ENCODE peak calls at places on chromosomes 5 and 9, in eight cellular contexts. B is CD8-positive, alpha-beta memory T cell; L is upper lobe of right lung; U is NCI-H1417 treated with DMSO at 0.1 percent for 48 hours; Q is Calu3; J is stimulated activated CD8-positive, alpha-beta memory T cell treated with anti-CD3 and anti-CD28 coated beads, Interleukin-4, amount 100 ng/mL, for 24 hours; Y is heart left ventricle; P is NCI-H2081. K is an unnamed sample.
A peak's percentile ranks its signal among the peaks of the same experiment; 100 is the strongest.

GRCh38 chr5:55720188-55720703 is 8.1 kb upstream of the SLC38A9 start:
- DNase-seq in B (no peak), L (no peak), U (no peak), Q (no peak), J (no peak), Y (no peak), P (no peak), K (no peak)

GRCh38 chr5:179187229-179187678 is 127.1 kb downstream of the ZNF354C start:
- DNase-seq in B (no peak), L (no peak), U (no peak), Q (no peak), J (no peak), Y (peak; percentile 11), P (no peak), K (no peak)

GRCh38 chr5:51694826-51695225 is 311.6 kb downstream of the ISL1 start:
- DNase-seq in B (no peak), L (no peak), U (no peak), Q (no peak), J (no peak), Y (no peak), P (no peak), K (no peak)

GRCh38 chr5:179137001-179137642 is 76.9 kb downstream of the ZNF354C start:
- DNase-seq in B (no peak), L (no peak), U (no peak), Q (no peak), J (no peak), Y (no peak), P (no peak), K (no peak)

GRCh38 chr5:177491429-177491945 is 5.9 kb downstream of the PDLIM7 start:
- DNase-seq in B (no peak), L (no peak), U (no peak), Q (peak; percentile 63), J (no peak), Y (no peak), P (no peak), K (no peak)

GRCh38 chr9:105432247-105432857 is 15.5 kb upstream of the FSD1L start:
- DNase-seq in B (no peak), L (no peak), U (no peak), Q (no peak), J (no peak), Y (no peak), P (no peak), K (no peak)

GRCh38 chr9:89991204-89991790 is 386.5 kb downstream of the GADD45G start:
- DNase-seq in B (no peak), L (no peak), U (no peak), Q (no peak), J (no peak), Y (no peak), P (peak; percentile 35), K (no peak)

GRCh38 chr9:109894921-109895758 is 115.1 kb downstream of the PALM2AKAP2 start:
- DNase-seq in B (no peak), L (no peak), U (no peak), Q (no peak), J (no peak), Y (peak; percentile 34), P (no peak), K (no peak)

GRCh38 chr5:57082441-57083067 is 91.3 kb upstream of the GPBP1 start:
- DNase-seq in B (no peak), L (no peak), U (no peak), Q (peak; percentile 14), J (no peak), Y (no peak), P (no peak), K (no peak)

GRCh38 chr9:94899464-94900221 is 173.1 kb downstream of the AOPEP start:
- DNase-seq in B (no peak), L (no peak), U (no peak), Q (peak; percentile 52), J (no peak), Y (no peak), P (no peak), K (no peak)

GRCh38 chr5:13325765-13326164 is 618.7 kb downstream of the DNAH5 start:
- DNase-seq in B (no peak), L (no peak), U (no peak), Q (no peak), J (no peak), Y (no peak), P (no peak), K (no peak)

GRCh38 chr5:81187885-81188284 is 45.2 kb upstream of the CKMT2 start:
- DNase-seq in B (no peak), L (no peak), U (no peak), Q (no peak), J (no peak), Y (peak; percentile 76), P (peak; percentile 1), K (no peak)

GRCh38 chr5:133825631-133826289 is 142.7 kb downstream of the C5orf15 start:
- DNase-seq in B (peak; percentile 11), L (no peak), U (no peak), Q (no peak), J (no peak), Y (peak; percentile 50), P (no peak), K (no peak)

GRCh38 chr5:135240781-135241360 is 158.2 kb downstream of the MACROH2A1 start:
- DNase-seq in B (no peak), L (peak; percentile 37), U (no peak), Q (no peak), J (no peak), Y (no peak), P (no peak), K (peak; percentile 81)

GRCh38 chr5:55072668-55073067 is 29.8 kb upstream of the GZMA start:
- DNase-seq in B (no peak), L (no peak), U (no peak), Q (no peak), J (no peak), Y (no peak), P (no peak), K (no peak)

GRCh38 chr5:19987594-19988345 is at the start of gene CDH18:
- DNase-seq in B (no peak), L (peak; percentile 68), U (peak; percentile 47), Q (peak; percentile 29), J (no peak), Y (peak; percentile 18), P (peak; percentile 85), K (no peak)

GRCh38 chr5:67297802-67298532 is 101.4 kb upstream of the CD180 start:
- DNase-seq in B (no peak), L (no peak), U (no peak), Q (no peak), J (no peak), Y (no peak), P (no peak), K (no peak)

GRCh38 chr9:31445960-31446359 is 938.5 kb upstream of the ACO1 start:
- DNase-seq in B (no peak), L (no peak), U (no peak), Q (no peak), J (no peak), Y (no peak), P (no peak), K (no peak)

GRCh38 chr5:132458226-132458560 is 32.4 kb downstream of the IRF1 start:
- DNase-seq in B (no peak), L (no peak), U (no peak), Q (no peak), J (no peak), Y (no peak), P (no peak), K (no peak)

GRCh38 chr9:112719292-112719691 is 1.4 kb upstream of the INIP start:
- DNase-seq in B (no peak), L (no peak), U (no peak), Q (no peak), J (no peak), Y (no peak), P (no peak), K (no peak)

GRCh38 chr5:145244788-145245187 is 590.4 kb downstream of the PRELID2 start:
- DNase-seq in B (no peak), L (no peak), U (no peak), Q (no peak), J (no peak), Y (no peak), P (no peak), K (no peak)

GRCh38 chr5:120803282-120803681 is 339.2 kb downstream of the PRR16 start:
- DNase-seq in B (no peak), L (no peak), U (peak; percentile 0), Q (no peak), J (no peak), Y (no peak), P (no peak), K (no peak)

GRCh38 chr5:66666778-66667177 is 70.6 kb downstream of the MAST4 start:
- DNase-seq in B (no peak), L (peak; percentile 69), U (no peak), Q (peak; percentile 13), J (no peak), Y (no peak), P (peak; percentile 84), K (no peak)

GRCh38 chr5:133569347-133569746 is 43.0 kb downstream of the FSTL4 start:
- DNase-seq in B (no peak), L (no peak), U (no peak), Q (no peak), J (no peak), Y (no peak), P (no peak), K (peak; percentile 53)